ENCODE peak calls at places on chromosome 7, in four cellular contexts. Q, S, F and W are unnamed samples.

GRCh38 chr7:98115746-98116525 is 9.3 kb downstream of the LMTK2 start:
- DNase-seq in F (no peak), Q (no peak), S (no peak), W (no peak)

GRCh38 chr7:148828965-148829364 is 55.1 kb downstream of the EZH2 start:
- DNase-seq in S (no peak), Q (no peak), F (no peak), W (no peak)

GRCh38 chr7:36021367-36021766 is 131.7 kb upstream of the EEPD1 start:
- DNase-seq in S (peak), F (peak), Q (no peak), W (peak)

GRCh38 chr7:41316410-41316809 is 386.5 kb downstream of the INHBA start:
- DNase-seq in F (no peak), S (no peak), Q (no peak), W (no peak)

GRCh38 chr7:82729172-82730030 is 285.8 kb upstream of the CACNA2D1 start:
- DNase-seq in Q (no peak), S (no peak), F (peak), W (peak)

GRCh38 chr7:37732880-37733279 is 49.3 kb downstream of the GPR141 start:
- DNase-seq in Q (no peak), S (no peak), F (no peak), W (no peak)

GRCh38 chr7:123674399-123675091 is 18.9 kb downstream of the LMOD2 start:
- DNase-seq in F (no peak), Q (no peak), S (no peak), W (no peak)

GRCh38 chr7:47743898-47744612 is 162.1 kb upstream of the TNS3 start:
- DNase-seq in F (peak), Q (no peak), S (peak), W (no peak)

GRCh38 chr7:149869867-149870266 is 3.9 kb upstream of the ATP6V0E2 start:
- DNase-seq in S (no peak), Q (no peak), F (no peak), W (peak)

GRCh38 chr7:140506788-140507464 is 27.6 kb upstream of the MKRN1 start:
- DNase-seq in Q (no peak), F (peak), S (no peak), W (no peak)

GRCh38 chr7:135168001-135168400 is 2.5 kb downstream of the CYREN start:
- DNase-seq in F (no peak), S (no peak), Q (no peak), W (no peak)

GRCh38 chr7:1810961-1811849 is 141.1 kb downstream of the ELFN1 start:
- DNase-seq in Q (no peak), F (no peak), S (no peak), W (no peak)

GRCh38 chr7:30474893-30475292 is 3.7 kb downstream of the NOD1 start:
- DNase-seq in F (no peak), Q (no peak), S (no peak), W (no peak)

GRCh38 chr7:6243168-6243567 is 29.3 kb downstream of the CYTH3 start:
- DNase-seq in Q (no peak), S (no peak), F (no peak), W (no peak)

GRCh38 chr7:105982388-105982787 is 19.3 kb downstream of the CDHR3 start:
- DNase-seq in Q (no peak), F (peak), S (no peak), W (no peak)

GRCh38 chr7:155295511-155295910 is 2.2 kb upstream of the INSIG1 start:
- DNase-seq in F (no peak), Q (no peak), S (no peak), W (no peak)

GRCh38 chr7:84294907-84295455 is 100.4 kb upstream of the SEMA3A start:
- DNase-seq in S (no peak), F (no peak), Q (no peak), W (no peak)

GRCh38 chr7:107718456-107719193 is 25.3 kb upstream of the CBLL1 start:
- DNase-seq in S (no peak), F (no peak), Q (no peak), W (no peak)

GRCh38 chr7:101857358-101857794 is 40.0 kb downstream of the CUX1 start:
- DNase-seq in Q (no peak), F (no peak), S (no peak), W (no peak)

GRCh38 chr7:50206521-50207250 is 97.8 kb upstream of the IKZF1 start:
- DNase-seq in S (no peak), F (no peak), Q (peak), W (peak)

GRCh38 chr7:40489844-40490602 is 355.2 kb downstream of the SUGCT start:
- DNase-seq in F (no peak), S (no peak), Q (no peak), W (peak)

GRCh38 chr7:104790440-104790839 is 223.6 kb upstream of the KMT2E start:
- DNase-seq in Q (no peak), F (no peak), S (no peak), W (no peak)